ENCODE peak calls at places on chromosomes 5 and 9, in four cellular contexts. E is WERI-Rb-1, O is astrocyte, A is left ventricle myocardium inferior. U is an unnamed sample. For H3K9me3, the result is how much of the 10 kb centered on the place peaks cover.

GRCh38 chr9:75979362-75979761 is 88.9 kb downstream of the PCSK5 start:
- DNase-seq in E (peak), O (no peak), A (no peak), U (no peak)

GRCh38 chr5:79109527-79110492 is 1.8 kb upstream of the BHMT start:
- DNase-seq in E (peak), O (no peak), A (peak), U (no peak)

GRCh38 chr9:591292-591691 is 250.2 kb upstream of the DMRT1 start:
- DNase-seq in E (no peak), O (no peak), A (peak), U (peak)

GRCh38 chr5:39717186-39717897 is 292.6 kb upstream of the DAB2 start:
- DNase-seq in E (no peak), O (no peak), A (no peak), U (no peak)

GRCh38 chr9:127941062-127941925 is 3.6 kb upstream of the DPM2 start:
- DNase-seq in E (no peak), O (no peak), A (no peak), U (no peak)

GRCh38 chr5:44089419-44090125 is 299.6 kb downstream of the FGF10 start:
- DNase-seq in E (no peak), O (no peak), A (no peak), U (no peak)

GRCh38 chr5:93990504-93991085 is 249.2 kb upstream of the POU5F2 start:
- DNase-seq in E (no peak), O (no peak), A (no peak), U (no peak)

GRCh38 chr9:114493521-114494184 is 11.6 kb downstream of the WHRN start:
- DNase-seq in E (no peak), O (no peak), A (no peak), U (no peak)

GRCh38 chr5:127320032-127320945 is 29.7 kb downstream of the MEGF10 start:
- DNase-seq in E (no peak), O (peak), A (no peak), U (no peak)

GRCh38 chr9:129498451-129499376 is 122.2 kb downstream of the C9orf50 start:
- DNase-seq in E (no peak), O (no peak), A (no peak), U (no peak)

GRCh38 chr9:127053057-127053821 is 69.2 kb downstream of the ANGPTL2 start:
- DNase-seq in E (no peak), O (no peak), A (no peak), U (no peak)

GRCh38 chr5:143403607-143404415 is at the start of gene NR3C1:
- DNase-seq in E (peak), O (peak), A (peak), U (peak)

GRCh38 chr5:77491783-77492652 is at the start of gene WDR41:
- DNase-seq in E (peak), O (peak), A (peak), U (peak)

GRCh38 chr9:130946778-130947617 is 8.0 kb upstream of the FIBCD1 start:
- DNase-seq in E (no peak), O (peak), A (no peak), U (peak)

DNA sequence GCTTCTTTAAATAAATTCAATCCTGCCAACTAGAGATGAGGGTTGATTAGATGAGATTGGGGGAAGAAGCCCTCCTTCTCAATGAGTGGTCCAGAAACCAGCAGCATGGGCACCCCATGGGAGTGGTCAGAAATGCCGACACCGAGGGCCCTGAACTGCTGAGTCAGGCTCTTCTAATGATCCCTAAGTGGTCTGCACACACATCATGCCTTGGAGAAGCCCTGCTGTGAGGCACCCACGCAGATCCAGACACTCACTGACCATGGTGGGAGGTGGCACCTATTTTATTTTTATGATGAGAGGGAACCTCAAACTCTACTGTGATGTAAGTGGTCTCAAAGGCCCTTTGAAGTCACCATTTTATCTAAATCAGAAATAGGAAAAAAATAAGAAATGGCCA is 72.3 kb upstream of the BOD1 start:
- DNase-seq in E (no peak), O (no peak), A (no peak), U (no peak)
- H3K4me3 ChIP-seq in E (no peak), O (no peak), A (no peak), U (no peak)

DNA sequence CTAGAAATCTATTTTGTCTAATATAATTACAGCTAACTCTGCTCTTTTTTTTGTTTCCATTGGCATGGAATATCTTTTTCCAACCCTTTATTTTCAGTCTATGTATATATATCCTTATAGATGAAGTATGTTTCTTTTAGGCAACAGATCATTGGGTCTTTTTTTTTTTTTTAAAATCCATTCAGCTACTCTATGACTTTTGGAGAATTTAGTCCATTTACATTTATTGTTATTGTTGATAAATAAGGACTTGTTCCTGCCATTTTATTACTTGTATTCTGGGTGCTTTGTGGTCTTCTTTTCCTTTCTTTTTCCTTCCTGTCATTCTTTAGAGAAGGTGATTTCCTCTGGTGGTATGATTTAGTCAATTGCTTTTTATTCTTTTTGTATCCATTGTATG is 296.8 kb downstream of the SMARCA2 start:
- DNase-seq in E (no peak), O (no peak), A (no peak), U (no peak)
- H3K9me3 ChIP-seq in E (under half), O (under half), A (half or more), U (under half)

DNA sequence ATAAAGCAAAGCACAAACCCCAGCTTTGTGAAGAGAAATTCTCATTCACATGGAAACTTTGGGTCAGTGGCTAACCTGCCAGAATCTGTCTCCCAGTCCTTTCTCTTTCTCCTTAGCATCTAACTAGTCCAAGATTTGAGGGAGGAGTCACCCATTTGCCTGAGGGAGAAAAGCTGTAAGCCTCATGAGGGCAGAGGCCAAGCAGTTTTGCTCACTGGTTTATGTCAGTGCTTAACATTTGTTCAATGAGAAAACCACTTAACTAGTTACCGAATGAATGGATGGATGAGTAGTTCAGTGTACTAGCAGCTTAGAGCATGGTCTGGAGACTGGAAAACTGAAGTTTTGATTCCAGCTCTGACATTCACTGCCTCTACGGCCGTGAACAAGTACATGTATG is 36.0 kb downstream of the ADAM19 start:
- DNase-seq in E (no peak), O (no peak), A (no peak), U (no peak)
- H3K4me3 ChIP-seq in E (no peak), O (no peak), A (no peak), U (no peak)

GRCh38 chr9:71734953-71735352 is 33.4 kb downstream of the CEMIP2 start:
- DNase-seq in E (no peak), O (peak), A (no peak), U (no peak)
- H3K9me3 ChIP-seq in E (under half), O (under half), A (under half), U (under half)

DNA sequence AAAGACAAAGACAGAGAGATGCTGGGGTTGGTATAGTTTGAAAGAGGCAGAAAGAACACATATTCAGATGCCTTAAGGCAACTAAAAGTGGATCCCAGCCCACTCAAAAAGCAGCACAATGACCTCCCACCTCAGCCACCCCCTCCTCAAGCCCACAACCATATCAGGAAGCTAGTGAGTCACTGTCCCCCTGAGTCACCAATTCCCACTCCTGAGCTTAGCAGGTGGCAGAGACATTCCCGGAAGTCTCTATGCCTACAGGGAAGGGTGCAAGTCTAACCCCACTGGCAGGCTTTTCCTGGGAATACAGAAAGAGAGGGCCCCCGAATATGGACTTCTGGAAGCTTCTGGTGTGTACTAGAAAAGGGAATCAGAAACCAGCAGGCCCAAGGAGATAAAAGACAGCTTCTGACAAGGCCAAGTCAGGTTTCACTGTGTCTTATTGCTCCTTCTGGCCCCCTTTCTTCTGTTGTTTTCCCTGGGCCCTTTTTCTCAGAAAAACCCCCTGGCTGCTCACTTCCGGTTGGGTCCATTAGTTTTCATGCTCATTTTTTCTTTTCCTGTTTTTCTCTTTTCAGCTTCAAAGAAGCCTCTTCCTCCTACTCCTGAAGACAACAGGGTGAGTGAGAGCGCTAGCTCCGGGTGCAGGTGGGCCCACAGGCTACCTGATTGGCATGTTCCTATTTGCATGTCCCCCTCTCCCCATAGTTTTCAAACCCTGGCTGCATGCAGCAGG is 36.8 kb downstream of the ITK start:
- DNase-seq in E (no peak), O (no peak), A (no peak), U (no peak)
- H3K4me3 ChIP-seq in E (no peak), O (no peak), A (no peak), U (no peak)

GRCh38 chr9:40909821-40910220 is 218.7 kb downstream of the FOXD4L6 start:
- DNase-seq in E (no peak), O (no peak), A (no peak), U (no peak)

GRCh38 chr9:40913096-40913719 is 215.3 kb downstream of the FOXD4L6 start:
- DNase-seq in E (no peak), O (no peak), A (no peak), U (no peak)

GRCh38 chr9:40911647-40912046 is 216.8 kb downstream of the FOXD4L6 start:
- DNase-seq in E (no peak), O (no peak), A (no peak), U (no peak)

DNA sequence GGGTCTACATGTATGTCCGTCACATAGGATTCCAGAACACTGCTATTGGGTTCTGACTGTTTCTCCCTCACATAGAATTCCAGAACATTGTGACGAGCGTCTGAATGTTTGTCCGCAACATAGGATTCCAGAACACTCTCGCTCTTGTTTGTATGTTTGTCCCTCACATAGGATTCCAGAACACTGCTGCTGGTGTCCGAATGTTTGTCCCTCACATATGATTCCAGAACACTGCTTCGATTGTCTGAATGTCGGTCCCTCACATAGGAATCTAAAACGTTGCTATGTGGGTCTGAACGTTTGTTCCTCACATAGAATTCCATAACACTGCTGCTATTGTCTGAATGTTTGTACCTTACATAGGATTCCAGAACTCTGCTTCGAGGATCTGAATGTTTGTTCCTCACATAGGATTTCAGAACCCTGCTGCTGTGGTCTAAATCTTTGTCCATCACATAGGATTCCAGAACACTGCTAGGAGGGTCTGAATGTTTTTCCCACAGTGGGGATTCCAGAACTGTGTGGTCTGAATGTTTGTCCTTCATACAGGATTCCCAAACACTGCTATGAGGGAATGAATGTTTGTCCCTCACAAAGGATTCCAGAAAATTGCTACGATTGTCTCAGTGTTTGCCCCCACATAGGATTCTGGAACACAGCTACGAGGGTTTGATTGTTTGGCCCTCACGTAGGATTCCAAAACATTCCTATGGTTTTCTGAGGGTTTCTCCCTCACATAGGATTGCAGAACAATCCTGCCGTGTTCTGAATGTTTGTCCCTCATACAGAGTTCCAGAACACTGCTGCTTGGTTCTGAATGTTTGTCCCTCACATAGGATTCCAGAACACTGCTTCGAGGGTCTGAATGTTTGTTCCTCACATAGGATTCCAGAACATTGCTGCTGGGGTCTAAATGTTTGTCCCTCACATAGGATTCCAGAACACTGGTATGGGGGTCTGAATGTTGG is 220.5 kb downstream of the FOXD4L6 start:
- DNase-seq in E (no peak), O (no peak), A (no peak), U (no peak)
- H3K9me3 ChIP-seq in E (under half), O (under half), A (half or more), U (under half)

DNA sequence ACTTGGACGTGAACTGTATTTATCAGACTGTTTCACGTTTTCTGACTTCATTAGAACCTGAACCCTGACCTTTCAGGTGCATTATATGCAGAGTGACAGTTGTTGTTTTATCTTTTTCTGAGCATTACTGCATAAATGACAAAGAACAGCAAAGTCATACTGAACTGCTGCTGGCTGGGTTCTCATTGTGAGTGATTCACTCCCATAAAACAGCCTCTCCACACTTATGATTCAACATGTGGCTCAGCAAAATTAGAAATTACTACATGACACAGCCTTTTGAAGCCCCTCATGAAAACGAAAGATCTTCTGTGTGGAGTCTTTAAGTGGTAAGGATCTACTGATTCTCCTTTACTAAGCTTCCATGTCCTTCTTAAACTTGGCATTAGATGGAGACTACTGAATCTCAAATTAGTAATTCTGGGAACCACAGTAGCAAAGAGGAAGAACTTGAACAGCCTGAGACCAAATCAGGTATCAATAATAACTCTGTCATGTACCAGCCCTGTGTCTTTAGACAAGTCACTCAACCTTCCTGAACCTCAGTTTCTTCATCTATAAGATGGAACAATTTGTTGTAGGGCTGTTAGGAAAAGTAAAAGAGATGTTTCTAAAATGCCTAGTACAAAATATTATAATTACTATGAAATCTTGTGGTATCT is 172.3 kb upstream of the GNA14 start:
- DNase-seq in E (no peak), O (peak), A (no peak), U (peak)
- H3K4me3 ChIP-seq in E (no peak), O (no peak), A (no peak), U (no peak)

DNA sequence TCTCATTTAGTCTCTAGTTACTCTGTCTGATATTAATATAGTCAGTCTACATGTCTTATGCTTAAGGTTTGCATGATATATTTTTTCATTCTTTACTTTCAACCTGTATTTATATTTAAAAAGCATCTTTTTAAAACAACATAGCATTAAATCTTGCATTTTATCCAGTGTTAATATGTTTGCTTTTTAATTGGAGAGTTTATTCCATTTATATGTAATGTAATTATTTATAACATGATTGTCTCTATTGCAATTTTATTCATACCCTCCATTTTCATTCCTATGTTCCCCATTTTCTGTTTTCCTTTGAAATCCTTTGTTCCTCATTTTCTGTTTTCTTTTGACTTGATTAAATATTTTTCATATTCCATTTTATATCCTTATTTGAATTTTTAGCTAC is 13.3 kb downstream of the PCDHB15 start:
- DNase-seq in E (no peak), O (no peak), A (no peak), U (no peak)
- H3K9me3 ChIP-seq in E (half or more), O (under half), A (half or more), U (half or more)

GRCh38 chr9:137299938-137300337 is 2.1 kb downstream of the NRARP start:
- DNase-seq in E (peak), O (no peak), A (peak), U (no peak)
- H3K4me3 ChIP-seq in E (peak), O (no peak), A (peak), U (no peak)

U was measured in MG63.